ENCODE peak calls at places on chromosomes 7 and 10, in nine cellular contexts. E is adrenal gland, P is H9, N is WERI-Rb-1, W is lower lobe of right lung, O is ascending aorta, Z is neural crest cell, V is tibial nerve, R is brain microvascular endothelial cell. B is an unnamed sample.

GRCh38 chr10:46528171-46528671 is 28.2 kb downstream of the GPRIN2 start:
- DNase-seq in E (no peak), P (no peak), N (no peak), W (peak; percentile 53), O (peak; percentile 7), Z (no peak), V (no peak), R (no peak), B (no peak)

GRCh38 chr10:58791137-58791536 is 278.5 kb downstream of the BICC1 start:
- DNase-seq in E (no peak), P (no peak), N (no peak), W (no peak), O (no peak), Z (no peak), V (no peak), R (no peak), B (no peak)

GRCh38 chr10:43753397-43754061 is 104.8 kb upstream of the ZNF32 start:
- DNase-seq in E (no peak), P (no peak), N (no peak), W (no peak), O (no peak), Z (no peak), V (no peak), R (no peak), B (no peak)

GRCh38 chr7:80781561-80781979 is 137.3 kb downstream of the SEMA3C start:
- DNase-seq in E (peak; percentile 21), P (no peak), N (no peak), W (no peak), O (no peak), Z (no peak), V (peak; percentile 56), R (peak; percentile 65), B (no peak)

GRCh38 chr7:153002164-153002563 is 242.6 kb downstream of the ACTR3B start:
- DNase-seq in E (no peak), P (no peak), N (no peak), W (no peak), O (no peak), Z (no peak), V (no peak), R (no peak), B (no peak)

GRCh38 chr10:11677480-11677879 is 64.7 kb upstream of the ECHDC3 start:
- DNase-seq in E (no peak), P (no peak), N (no peak), W (peak; percentile 21), O (no peak), Z (no peak), V (no peak), R (no peak), B (no peak)

GRCh38 chr10:35251373-35252100 is 84.8 kb upstream of the CCNY start:
- DNase-seq in E (no peak), P (no peak), N (no peak), W (no peak), O (no peak), Z (no peak), V (no peak), R (no peak), B (no peak)

GRCh38 chr10:124663766-124664360 is 80.3 kb downstream of the FAM53B start:
- DNase-seq in E (no peak), P (no peak), N (no peak), W (no peak), O (no peak), Z (no peak), V (no peak), R (no peak), B (no peak)

GRCh38 chr7:26144681-26145080 is 7.3 kb upstream of the NFE2L3 start:
- DNase-seq in E (no peak), P (no peak), N (no peak), W (no peak), O (no peak), Z (no peak), V (no peak), R (no peak), B (no peak)

GRCh38 chr10:95519132-95519487 is 42.1 kb downstream of the SORBS1 start:
- DNase-seq in E (no peak), P (no peak), N (no peak), W (no peak), O (no peak), Z (no peak), V (no peak), R (no peak), B (no peak)

DNA sequence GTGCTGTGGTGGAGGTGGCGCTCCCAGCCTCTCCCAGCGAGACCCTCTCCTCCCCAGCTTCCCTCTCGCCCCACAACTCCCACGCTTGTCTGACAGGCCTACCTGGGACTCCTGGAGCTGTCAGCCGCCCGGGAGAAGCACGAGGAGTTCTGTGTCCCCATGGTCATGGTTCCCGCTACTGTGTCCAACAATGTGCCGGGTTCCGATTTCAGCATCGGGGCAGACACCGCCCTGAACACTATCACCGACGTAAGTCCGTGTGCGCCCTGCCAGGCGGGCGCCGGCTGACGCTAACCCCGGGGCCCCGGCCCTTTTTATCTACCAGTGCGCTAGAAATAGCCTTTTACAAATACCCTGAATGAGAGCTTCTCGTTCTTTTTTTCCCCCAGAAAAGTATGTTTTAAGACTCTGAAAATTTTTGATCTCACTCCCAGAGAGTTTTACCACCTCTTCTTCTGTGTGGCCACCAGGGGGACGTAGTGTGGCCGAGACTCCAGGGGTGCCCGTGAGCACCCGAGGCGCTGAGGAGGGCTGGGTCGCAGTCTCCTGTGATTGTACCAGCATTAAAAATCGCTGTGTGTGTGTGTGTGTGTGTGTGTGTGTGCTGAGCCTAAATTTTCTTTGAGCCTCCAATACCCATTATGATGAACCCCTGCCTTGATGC is 52.6 kb downstream of the PFKP start:
- DNase-seq in E (no peak), P (no peak), N (peak; percentile 24), W (no peak), O (no peak), Z (peak; percentile 12), V (no peak), R (no peak), B (no peak)
- TF ChIP-seq CTCF in E (peak; percentile 21), P (peak; percentile 72), N (peak; percentile 38), W (peak; percentile 31), O (peak; percentile 52), Z (peak; percentile 61), V (no peak), R (peak; percentile 72), B (peak; percentile 65)

GRCh38 chr10:125982256-125982948 is 86.0 kb downstream of the FANK1 start:
- DNase-seq in E (peak; percentile 55), P (peak; percentile 51), N (peak; percentile 32), W (no peak), O (no peak), Z (peak; percentile 35), V (peak; percentile 74), R (peak; percentile 74), B (no peak)
- TF ChIP-seq CTCF in E (peak; percentile 81), P (peak; percentile 86), N (peak; percentile 40), W (peak; percentile 69), O (peak; percentile 60), Z (peak; percentile 84), V (peak; percentile 55), R (peak; percentile 55), B (peak; percentile 77)

GRCh38 chr10:69123747-69124557 is at the start of gene VPS26A:
- DNase-seq in E (peak; percentile 100), P (peak; percentile 99), N (peak; percentile 99), W (peak; percentile 99), O (peak; percentile 96), Z (peak; percentile 98), V (peak; percentile 98), R (peak; percentile 95), B (peak; percentile 100)
- TF ChIP-seq CTCF in E (peak; percentile 11), P (no peak), N (no peak), W (peak; percentile 31), O (no peak), Z (no peak), V (peak; percentile 12), R (no peak), B (peak; percentile 52)

GRCh38 chr10:102230861-102231356 is 4.8 kb downstream of the ELOVL3 start:
- DNase-seq in E (no peak), P (peak; percentile 69), N (peak; percentile 53), W (peak; percentile 72), O (no peak), Z (no peak), V (no peak), R (no peak), B (no peak)
- TF ChIP-seq CTCF in E (no peak), P (peak; percentile 53), N (peak; percentile 52), W (peak; percentile 40), O (peak; percentile 9), Z (peak; percentile 35), V (peak; percentile 30), R (peak; percentile 49), B (peak; percentile 52)

GRCh38 chr7:156764766-156765165 is 124.2 kb downstream of the RNF32 start:
- DNase-seq in E (no peak), P (no peak), N (no peak), W (no peak), O (no peak), Z (no peak), V (no peak), R (no peak), B (no peak)

GRCh38 chr7:156759579-156760202 is 119.1 kb downstream of the RNF32 start:
- DNase-seq in E (no peak), P (no peak), N (no peak), W (no peak), O (no peak), Z (no peak), V (no peak), R (no peak), B (no peak)

GRCh38 chr7:156766666-156767065 is 126.1 kb downstream of the RNF32 start:
- DNase-seq in E (no peak), P (no peak), N (no peak), W (no peak), O (no peak), Z (no peak), V (no peak), R (no peak), B (no peak)

GRCh38 chr7:156765901-156766656 is 125.5 kb downstream of the RNF32 start:
- DNase-seq in E (no peak), P (no peak), N (peak; percentile 35), W (no peak), O (no peak), Z (no peak), V (no peak), R (no peak), B (no peak)

DNA sequence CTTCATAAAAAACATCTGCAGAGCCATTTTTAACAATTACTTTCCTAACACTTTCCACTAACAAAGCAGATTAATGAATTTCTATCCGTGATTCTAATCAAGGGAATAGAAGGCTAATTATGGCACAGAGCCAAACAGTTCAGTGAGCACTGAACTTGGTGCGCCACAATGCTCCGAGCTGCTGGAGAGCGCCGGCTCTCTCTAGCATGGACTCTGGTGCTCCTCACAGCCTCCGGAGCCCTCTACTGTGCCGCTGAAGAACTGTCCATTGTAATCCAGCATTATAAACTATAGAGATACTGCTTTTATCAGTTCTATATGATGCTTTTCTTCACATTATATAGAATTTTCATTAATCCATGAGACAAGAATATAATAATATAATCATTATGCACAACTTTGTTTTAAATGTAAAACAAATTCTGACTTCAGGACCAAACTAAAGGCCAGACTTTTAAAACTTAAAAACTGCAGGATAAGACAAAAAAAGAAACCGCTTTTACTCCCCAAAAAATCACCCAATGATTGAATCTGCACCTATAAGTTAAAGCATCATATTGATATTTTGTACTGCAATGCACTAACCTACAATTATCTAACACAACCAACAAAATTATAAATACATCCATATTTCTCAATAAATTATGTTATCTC is 123.6 kb downstream of the RNF32 start:
- DNase-seq in E (peak; percentile 73), P (peak; percentile 43), N (peak; percentile 75), W (peak; percentile 73), O (no peak), Z (peak; percentile 45), V (peak; percentile 36), R (peak; percentile 71), B (no peak)
- TF ChIP-seq CTCF in E (peak; percentile 71), P (peak; percentile 75), N (peak; percentile 79), W (peak; percentile 66), O (no peak), Z (peak; percentile 81), V (peak; percentile 58), R (peak; percentile 89), B (peak; percentile 86)

GRCh38 chr10:16049050-16049449 is 188.7 kb upstream of the MINDY3 start:
- DNase-seq in E (no peak), P (no peak), N (no peak), W (no peak), O (no peak), Z (no peak), V (no peak), R (no peak), B (no peak)
- TF ChIP-seq CTCF in E (no peak), P (peak; percentile 47), N (no peak), W (no peak), O (no peak), Z (no peak), V (no peak), R (no peak), B (no peak)

B was measured in osteocyte.